ENCODE peak calls at places on chromosomes 16 and 17, in ten cellular contexts. One of them, this sample, is unnamed. For H3K4me1 and H3K36me3, the result is how much of the 10 kb centered on the place peaks cover.

GRCh38 chr16:74309789-74310781 is 13.5 kb downstream of the PSMD7 start:
- DNase-seq in left ventricle myocardium inferior: no peak
- DNase-seq in effector memory CD4-positive, alpha-beta T cell: no peak
- DNase-seq in body of pancreas: peak
- DNase-seq in pancreas: no peak
- DNase-seq in CD4-positive, alpha-beta memory T cell: peak
- DNase-seq in aorta: no peak
- DNase-seq in CD8-positive, alpha-beta memory T cell: no peak
- DNase-seq in tibial artery: no peak
- DNase-seq in thyroid gland: peak
- DNase-seq in this sample: peak

GRCh38 chr17:2158011-2158410 is 103.1 kb downstream of the HIC1 start:
- DNase-seq in CD8-positive, alpha-beta memory T cell: no peak
- DNase-seq in body of pancreas: no peak
- DNase-seq in aorta: no peak
- DNase-seq in CD4-positive, alpha-beta memory T cell: no peak
- DNase-seq in effector memory CD4-positive, alpha-beta T cell: no peak
- DNase-seq in left ventricle myocardium inferior: no peak
- DNase-seq in thyroid gland: no peak
- DNase-seq in pancreas: no peak
- DNase-seq in tibial artery: peak
- DNase-seq in this sample: no peak

GRCh38 chr17:27456681-27457404 is 595 bp downstream of the KSR1 start:
- DNase-seq in effector memory CD4-positive, alpha-beta T cell: no peak
- DNase-seq in CD4-positive, alpha-beta memory T cell: peak
- DNase-seq in body of pancreas: peak
- DNase-seq in pancreas: no peak
- DNase-seq in aorta: peak
- DNase-seq in left ventricle myocardium inferior: peak
- DNase-seq in tibial artery: no peak
- DNase-seq in thyroid gland: peak
- DNase-seq in CD8-positive, alpha-beta memory T cell: peak
- DNase-seq in this sample: peak

GRCh38 chr17:34318474-34318873 is 761 bp upstream of the CCL8 start:
- DNase-seq in pancreas: no peak
- DNase-seq in left ventricle myocardium inferior: no peak
- DNase-seq in CD8-positive, alpha-beta memory T cell: no peak
- DNase-seq in thyroid gland: no peak
- DNase-seq in CD4-positive, alpha-beta memory T cell: no peak
- DNase-seq in body of pancreas: no peak
- DNase-seq in aorta: no peak
- DNase-seq in effector memory CD4-positive, alpha-beta T cell: no peak
- DNase-seq in tibial artery: no peak
- DNase-seq in this sample: peak

GRCh38 chr16:4682616-4683254 is 10.6 kb upstream of the NUDT16L1 start:
- DNase-seq in CD4-positive, alpha-beta memory T cell: no peak
- DNase-seq in aorta: no peak
- DNase-seq in pancreas: no peak
- DNase-seq in thyroid gland: peak
- DNase-seq in body of pancreas: peak
- DNase-seq in left ventricle myocardium inferior: no peak
- DNase-seq in CD8-positive, alpha-beta memory T cell: no peak
- DNase-seq in tibial artery: no peak
- DNase-seq in effector memory CD4-positive, alpha-beta T cell: no peak
- DNase-seq in this sample: peak

GRCh38 chr16:11196286-11196828 is 59.6 kb downstream of the SOCS1 start:
- DNase-seq in tibial artery: no peak
- DNase-seq in thyroid gland: no peak
- DNase-seq in body of pancreas: no peak
- DNase-seq in aorta: no peak
- DNase-seq in effector memory CD4-positive, alpha-beta T cell: no peak
- DNase-seq in pancreas: no peak
- DNase-seq in left ventricle myocardium inferior: no peak
- DNase-seq in CD8-positive, alpha-beta memory T cell: no peak
- DNase-seq in CD4-positive, alpha-beta memory T cell: no peak
- DNase-seq in this sample: no peak

GRCh38 chr17:17824780-17825614 is 11.8 kb downstream of the SREBF1 start:
- DNase-seq in aorta: no peak
- DNase-seq in effector memory CD4-positive, alpha-beta T cell: no peak
- DNase-seq in left ventricle myocardium inferior: no peak
- DNase-seq in CD4-positive, alpha-beta memory T cell: no peak
- DNase-seq in CD8-positive, alpha-beta memory T cell: no peak
- DNase-seq in pancreas: peak
- DNase-seq in body of pancreas: peak
- DNase-seq in tibial artery: peak
- DNase-seq in thyroid gland: peak
- DNase-seq in this sample: peak

GRCh38 chr17:8964801-8965393 is 610 bp downstream of the PIK3R5 start:
- DNase-seq in pancreas: no peak
- DNase-seq in thyroid gland: no peak
- DNase-seq in aorta: no peak
- DNase-seq in body of pancreas: no peak
- DNase-seq in effector memory CD4-positive, alpha-beta T cell: no peak
- DNase-seq in CD8-positive, alpha-beta memory T cell: peak
- DNase-seq in left ventricle myocardium inferior: no peak
- DNase-seq in tibial artery: no peak
- DNase-seq in CD4-positive, alpha-beta memory T cell: peak
- DNase-seq in this sample: no peak

GRCh38 chr17:2542056-2542455 is 30.4 kb upstream of the METTL16 start:
- DNase-seq in aorta: no peak
- DNase-seq in pancreas: no peak
- DNase-seq in CD8-positive, alpha-beta memory T cell: no peak
- DNase-seq in thyroid gland: no peak
- DNase-seq in effector memory CD4-positive, alpha-beta T cell: no peak
- DNase-seq in body of pancreas: no peak
- DNase-seq in tibial artery: no peak
- DNase-seq in CD4-positive, alpha-beta memory T cell: no peak
- DNase-seq in left ventricle myocardium inferior: no peak
- DNase-seq in this sample: no peak

GRCh38 chr17:1505586-1505985 is 10.8 kb downstream of the INPP5K start:
- DNase-seq in thyroid gland: peak
- DNase-seq in left ventricle myocardium inferior: no peak
- DNase-seq in effector memory CD4-positive, alpha-beta T cell: no peak
- DNase-seq in aorta: no peak
- DNase-seq in body of pancreas: no peak
- DNase-seq in CD8-positive, alpha-beta memory T cell: no peak
- DNase-seq in CD4-positive, alpha-beta memory T cell: no peak
- DNase-seq in pancreas: no peak
- DNase-seq in tibial artery: no peak
- DNase-seq in this sample: no peak

GRCh38 chr16:23509763-23510153 is 536 bp downstream of the GGA2 start:
- DNase-seq in thyroid gland: peak
- DNase-seq in effector memory CD4-positive, alpha-beta T cell: peak
- DNase-seq in CD8-positive, alpha-beta memory T cell: peak
- DNase-seq in tibial artery: no peak
- DNase-seq in left ventricle myocardium inferior: no peak
- DNase-seq in CD4-positive, alpha-beta memory T cell: peak
- DNase-seq in pancreas: peak
- DNase-seq in aorta: no peak
- DNase-seq in body of pancreas: peak
- DNase-seq in this sample: peak

DNA sequence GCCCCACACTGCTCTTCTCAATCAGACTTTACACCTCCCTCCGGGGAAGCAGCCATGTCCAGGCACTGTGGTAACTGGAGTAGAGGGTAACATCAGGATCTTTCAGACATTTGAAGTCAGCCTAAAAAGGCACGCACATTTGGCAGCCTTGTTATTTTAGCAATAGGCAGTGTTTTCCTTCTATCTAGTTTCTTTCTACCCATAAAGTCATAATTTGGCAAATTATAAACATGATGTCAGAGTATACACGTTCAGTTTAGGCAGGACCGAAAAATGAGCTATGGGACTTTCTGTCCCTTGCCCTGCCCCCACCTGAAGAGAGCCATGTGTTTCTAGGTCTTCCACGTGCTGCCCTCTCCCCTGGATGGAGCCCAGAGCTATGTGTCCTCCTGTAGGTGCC is 21.1 kb downstream of the NARF start:
- DNase-seq in effector memory CD4-positive, alpha-beta T cell: no peak
- DNase-seq in tibial artery: no peak
- DNase-seq in CD8-positive, alpha-beta memory T cell: no peak
- DNase-seq in CD4-positive, alpha-beta memory T cell: no peak
- DNase-seq in left ventricle myocardium inferior: no peak
- DNase-seq in body of pancreas: no peak
- DNase-seq in aorta: no peak
- DNase-seq in thyroid gland: no peak
- DNase-seq in pancreas: no peak
- DNase-seq in this sample: no peak
- H3K4me3 ChIP-seq in effector memory CD4-positive, alpha-beta T cell: no peak
- H3K4me3 ChIP-seq in tibial artery: no peak
- H3K4me3 ChIP-seq in CD8-positive, alpha-beta memory T cell: no peak
- H3K4me3 ChIP-seq in CD4-positive, alpha-beta memory T cell: no peak
- H3K4me3 ChIP-seq in left ventricle myocardium inferior: no peak
- H3K4me3 ChIP-seq in body of pancreas: no peak
- H3K4me3 ChIP-seq in aorta: no peak
- H3K4me3 ChIP-seq in thyroid gland: no peak
- H3K4me3 ChIP-seq in pancreas: no peak
- H3K4me3 ChIP-seq in this sample: no peak

GRCh38 chr17:14336418-14336817 is 35.5 kb downstream of the HS3ST3B1 start:
- DNase-seq in CD8-positive, alpha-beta memory T cell: no peak
- DNase-seq in body of pancreas: no peak
- DNase-seq in thyroid gland: no peak
- DNase-seq in aorta: no peak
- DNase-seq in tibial artery: no peak
- DNase-seq in pancreas: no peak
- DNase-seq in CD4-positive, alpha-beta memory T cell: no peak
- DNase-seq in effector memory CD4-positive, alpha-beta T cell: no peak
- DNase-seq in left ventricle myocardium inferior: peak
- DNase-seq in this sample: no peak

GRCh38 chr17:14334261-14334860 is 33.5 kb downstream of the HS3ST3B1 start:
- DNase-seq in left ventricle myocardium inferior: no peak
- DNase-seq in effector memory CD4-positive, alpha-beta T cell: no peak
- DNase-seq in aorta: no peak
- DNase-seq in CD8-positive, alpha-beta memory T cell: no peak
- DNase-seq in pancreas: no peak
- DNase-seq in body of pancreas: no peak
- DNase-seq in thyroid gland: no peak
- DNase-seq in tibial artery: no peak
- DNase-seq in CD4-positive, alpha-beta memory T cell: no peak
- DNase-seq in this sample: no peak

GRCh38 chr17:14334919-14335318 is 34.0 kb downstream of the HS3ST3B1 start:
- DNase-seq in thyroid gland: no peak
- DNase-seq in CD4-positive, alpha-beta memory T cell: no peak
- DNase-seq in CD8-positive, alpha-beta memory T cell: no peak
- DNase-seq in left ventricle myocardium inferior: no peak
- DNase-seq in aorta: no peak
- DNase-seq in body of pancreas: no peak
- DNase-seq in effector memory CD4-positive, alpha-beta T cell: no peak
- DNase-seq in pancreas: no peak
- DNase-seq in tibial artery: no peak
- DNase-seq in this sample: no peak

GRCh38 chr17:14340968-14341412 is 40.1 kb downstream of the HS3ST3B1 start:
- DNase-seq in aorta: no peak
- DNase-seq in pancreas: no peak
- DNase-seq in tibial artery: no peak
- DNase-seq in body of pancreas: no peak
- DNase-seq in left ventricle myocardium inferior: no peak
- DNase-seq in effector memory CD4-positive, alpha-beta T cell: no peak
- DNase-seq in CD8-positive, alpha-beta memory T cell: no peak
- DNase-seq in thyroid gland: no peak
- DNase-seq in CD4-positive, alpha-beta memory T cell: no peak
- DNase-seq in this sample: no peak

GRCh38 chr17:14337596-14338079 is 36.8 kb downstream of the HS3ST3B1 start:
- DNase-seq in body of pancreas: no peak
- DNase-seq in aorta: no peak
- DNase-seq in thyroid gland: no peak
- DNase-seq in left ventricle myocardium inferior: no peak
- DNase-seq in CD8-positive, alpha-beta memory T cell: no peak
- DNase-seq in CD4-positive, alpha-beta memory T cell: no peak
- DNase-seq in effector memory CD4-positive, alpha-beta T cell: no peak
- DNase-seq in tibial artery: no peak
- DNase-seq in pancreas: no peak
- DNase-seq in this sample: no peak
- H3K4me1 ChIP-seq in body of pancreas: under half
- H3K4me1 ChIP-seq in aorta: under half
- H3K4me1 ChIP-seq in thyroid gland: under half
- H3K4me1 ChIP-seq in left ventricle myocardium inferior: under half
- H3K4me1 ChIP-seq in CD8-positive, alpha-beta memory T cell: half or more
- H3K4me1 ChIP-seq in CD4-positive, alpha-beta memory T cell: half or more
- H3K4me1 ChIP-seq in effector memory CD4-positive, alpha-beta T cell: under half
- H3K4me1 ChIP-seq in tibial artery: under half
- H3K4me1 ChIP-seq in pancreas: under half
- H3K4me1 ChIP-seq in this sample: under half

DNA sequence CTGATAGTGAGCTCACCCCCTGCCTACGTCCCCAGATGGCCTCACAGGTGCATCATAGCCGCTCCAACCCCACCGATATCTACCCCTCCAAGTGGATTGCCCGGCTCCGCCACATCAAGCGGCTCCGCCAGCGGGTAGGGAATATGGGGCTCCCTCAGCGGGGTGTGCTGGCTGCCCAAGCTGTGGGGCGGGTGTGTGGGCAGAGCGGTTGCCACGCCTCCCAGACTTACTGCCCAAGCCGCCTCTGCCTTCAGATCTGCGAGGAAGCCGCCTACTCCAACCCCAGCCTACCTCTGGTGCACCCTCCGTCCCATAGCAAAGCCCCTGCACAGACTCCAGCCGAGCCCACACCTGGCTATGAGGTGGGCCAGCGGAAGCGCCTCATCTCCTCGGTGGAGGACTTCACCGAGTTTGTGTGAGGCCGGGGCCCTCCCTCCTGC is 40.4 kb downstream of the TSC2 start:
- DNase-seq in pancreas: no peak
- DNase-seq in tibial artery: no peak
- DNase-seq in CD4-positive, alpha-beta memory T cell: no peak
- DNase-seq in effector memory CD4-positive, alpha-beta T cell: no peak
- DNase-seq in CD8-positive, alpha-beta memory T cell: no peak
- DNase-seq in thyroid gland: no peak
- DNase-seq in left ventricle myocardium inferior: no peak
- DNase-seq in body of pancreas: no peak
- DNase-seq in aorta: no peak
- DNase-seq in this sample: no peak
- H3K36me3 ChIP-seq in pancreas: under half
- H3K36me3 ChIP-seq in tibial artery: half or more
- H3K36me3 ChIP-seq in CD4-positive, alpha-beta memory T cell: under half
- H3K36me3 ChIP-seq in effector memory CD4-positive, alpha-beta T cell: half or more
- H3K36me3 ChIP-seq in CD8-positive, alpha-beta memory T cell: under half
- H3K36me3 ChIP-seq in thyroid gland: under half
- H3K36me3 ChIP-seq in left ventricle myocardium inferior: half or more
- H3K36me3 ChIP-seq in body of pancreas: under half
- H3K36me3 ChIP-seq in aorta: under half
- H3K36me3 ChIP-seq in this sample: under half

DNA sequence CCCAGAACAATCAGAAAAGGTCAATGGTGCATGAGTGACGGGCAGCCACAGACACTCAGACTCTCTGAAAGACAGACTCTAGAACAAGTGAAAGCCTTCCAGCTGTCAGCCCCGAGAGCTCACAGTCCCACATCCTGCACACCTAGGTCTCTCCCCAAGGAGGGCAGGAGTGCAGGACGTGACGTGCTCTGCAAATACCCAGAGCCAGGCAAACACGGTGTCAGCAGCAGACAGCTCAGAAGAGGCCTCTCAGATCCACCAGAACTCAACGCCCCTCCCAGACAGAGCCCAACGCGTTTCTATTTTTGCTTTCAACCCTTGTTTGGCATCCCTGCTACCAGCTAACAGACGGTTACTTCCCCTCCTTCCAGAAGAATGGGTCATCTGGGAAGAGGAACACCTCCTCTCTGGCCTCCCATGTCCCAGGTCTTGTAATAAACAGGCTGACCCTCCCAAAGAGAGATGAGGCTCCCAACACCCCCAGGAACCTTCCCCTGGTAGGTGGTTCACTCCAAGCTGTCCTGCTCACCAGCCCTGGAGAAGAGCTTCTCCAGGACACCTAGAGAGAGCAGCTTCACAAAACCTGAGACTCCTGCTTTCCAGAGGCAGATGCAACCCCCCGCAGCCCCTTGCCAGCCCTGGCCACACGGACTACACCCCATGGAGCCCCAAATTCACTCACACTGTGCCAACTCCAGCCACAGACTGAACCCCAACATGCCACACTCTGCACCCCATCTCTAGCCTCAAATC is 7.6 kb downstream of the PITPNM3 start:
- DNase-seq in body of pancreas: no peak
- DNase-seq in CD4-positive, alpha-beta memory T cell: peak
- DNase-seq in effector memory CD4-positive, alpha-beta T cell: no peak
- DNase-seq in CD8-positive, alpha-beta memory T cell: no peak
- DNase-seq in tibial artery: no peak
- DNase-seq in pancreas: no peak
- DNase-seq in thyroid gland: peak
- DNase-seq in left ventricle myocardium inferior: no peak
- DNase-seq in aorta: no peak
- DNase-seq in this sample: no peak
- H3K4me3 ChIP-seq in body of pancreas: no peak
- H3K4me3 ChIP-seq in CD4-positive, alpha-beta memory T cell: no peak
- H3K4me3 ChIP-seq in effector memory CD4-positive, alpha-beta T cell: no peak
- H3K4me3 ChIP-seq in CD8-positive, alpha-beta memory T cell: no peak
- H3K4me3 ChIP-seq in tibial artery: no peak
- H3K4me3 ChIP-seq in pancreas: no peak
- H3K4me3 ChIP-seq in thyroid gland: no peak
- H3K4me3 ChIP-seq in left ventricle myocardium inferior: peak
- H3K4me3 ChIP-seq in aorta: no peak
- H3K4me3 ChIP-seq in this sample: no peak

This sample was measured in HAP-1.